ENCODE peak calls at places on chromosomes 11 and 22, in six cellular contexts. B is gastrocnemius medialis; P is BJ; Y is thoracic aorta; Z is CD4-positive, alpha-beta T cell; W is cardiac fibroblast. K is an unnamed sample.

GRCh38 chr11:96827164-96827563 is 437.4 kb downstream of the JRKL start:
- DNase-seq in B (no peak), P (no peak), Y (no peak), Z (no peak), W (peak), K (no peak)

GRCh38 chr11:118099838-118100570 is 13.2 kb upstream of the SMIM35 start:
- DNase-seq in B (peak), P (no peak), Y (no peak), Z (no peak), W (no peak), K (no peak)

GRCh38 chr11:120940297-120940847 is 83.5 kb upstream of the TBCEL start:
- DNase-seq in B (no peak), P (no peak), Y (no peak), Z (no peak), W (no peak), K (no peak)

GRCh38 chr11:45272701-45273100 is 13.4 kb downstream of the SYT13 start:
- DNase-seq in B (no peak), P (no peak), Y (no peak), Z (no peak), W (no peak), K (no peak)

GRCh38 chr11:45651841-45652745 is 13.3 kb downstream of the CHST1 start:
- DNase-seq in B (no peak), P (no peak), Y (no peak), Z (no peak), W (no peak), K (no peak)

GRCh38 chr22:41648431-41648830 is 27.3 kb downstream of the XRCC6 start:
- DNase-seq in B (no peak), P (no peak), Y (no peak), Z (no peak), W (no peak), K (no peak)

GRCh38 chr11:46649180-46649738 is 31.9 kb downstream of the ATG13 start:
- DNase-seq in B (peak), P (peak), Y (peak), Z (no peak), W (peak), K (peak)

GRCh38 chr11:9817191-9817590 is 153.3 kb downstream of the SWAP70 start:
- DNase-seq in B (no peak), P (no peak), Y (no peak), Z (no peak), W (no peak), K (no peak)

GRCh38 chr11:46315033-46315738 is 32.1 kb upstream of the DGKZ start:
- DNase-seq in B (peak), P (no peak), Y (peak), Z (peak), W (peak), K (no peak)

GRCh38 chr11:11620966-11621880 is 582 bp downstream of the GALNT18 start:
- DNase-seq in B (peak), P (no peak), Y (no peak), Z (no peak), W (peak), K (no peak)

GRCh38 chr11:69879734-69880005 is 60.5 kb upstream of the FGF3 start:
- DNase-seq in B (peak), P (no peak), Y (no peak), Z (no peak), W (no peak), K (no peak)

GRCh38 chr11:15551897-15552851 is 437.5 kb downstream of the INSC start:
- DNase-seq in B (no peak), P (no peak), Y (no peak), Z (no peak), W (no peak), K (no peak)

GRCh38 chr11:84722583-84723108 is 904.5 kb downstream of the DLG2 start:
- DNase-seq in B (no peak), P (no peak), Y (no peak), Z (no peak), W (no peak), K (no peak)

GRCh38 chr11:6635082-6635932 is 16.1 kb upstream of the TPP1 start:
- DNase-seq in B (no peak), P (no peak), Y (no peak), Z (no peak), W (peak), K (no peak)

GRCh38 chr11:124233376-124233775 is 7.5 kb upstream of the OR8G1 start:
- DNase-seq in B (no peak), P (no peak), Y (no peak), Z (no peak), W (no peak), K (no peak)

GRCh38 chr11:69931060-69931910 is 112.1 kb upstream of the FGF3 start:
- DNase-seq in B (peak), P (no peak), Y (no peak), Z (no peak), W (no peak), K (no peak)

GRCh38 chr11:103091024-103091423 is 936 bp downstream of the DCUN1D5 start:
- DNase-seq in B (no peak), P (no peak), Y (no peak), Z (no peak), W (peak), K (no peak)

GRCh38 chr22:39920134-39920743 is 19.4 kb downstream of the GRAP2 start:
- DNase-seq in B (no peak), P (no peak), Y (no peak), Z (peak), W (no peak), K (no peak)

GRCh38 chr11:92822410-92822809 is 147.0 kb upstream of the MTNR1B start:
- DNase-seq in B (no peak), P (no peak), Y (no peak), Z (no peak), W (no peak), K (no peak)

GRCh38 chr11:133531450-133531849 is 851 bp downstream of the OPCML start:
- DNase-seq in B (no peak), P (no peak), Y (no peak), Z (no peak), W (no peak), K (no peak)

GRCh38 chr11:57311109-57311936 is 13.4 kb downstream of the TNKS1BP1 start:
- DNase-seq in B (peak), P (peak), Y (peak), Z (peak), W (peak), K (peak)

GRCh38 chr22:49400136-49400865 is 427.4 kb downstream of the BRD1 start:
- DNase-seq in B (no peak), P (no peak), Y (no peak), Z (no peak), W (no peak), K (no peak)

GRCh38 chr22:37552560-37553163 is 7.6 kb upstream of the CDC42EP1 start:
- DNase-seq in B (no peak), P (no peak), Y (no peak), Z (no peak), W (no peak), K (peak)

GRCh38 chr22:17761145-17761488 is 13.2 kb downstream of the BID start:
- DNase-seq in B (no peak), P (no peak), Y (no peak), Z (no peak), W (no peak), K (no peak)

GRCh38 chr11:69201048-69201365 is 45.3 kb downstream of the SMIM38 start:
- DNase-seq in B (no peak), P (no peak), Y (no peak), Z (no peak), W (no peak), K (no peak)

GRCh38 chr11:62217191-62217748 is 8.8 kb downstream of the SCGB2A1 start:
- DNase-seq in B (no peak), P (no peak), Y (no peak), Z (no peak), W (peak), K (no peak)

GRCh38 chr11:62922189-62922589 is 1.0 kb upstream of the CHRM1 start:
- DNase-seq in B (no peak), P (no peak), Y (no peak), Z (no peak), W (no peak), K (no peak)

GRCh38 chr11:120303004-120303637 is 22.0 kb upstream of the TLCD5 start:
- DNase-seq in B (peak), P (no peak), Y (no peak), Z (peak), W (peak), K (no peak)

GRCh38 chr11:120867531-120867930 is 156.4 kb upstream of the TBCEL start:
- DNase-seq in B (no peak), P (no peak), Y (no peak), Z (no peak), W (no peak), K (no peak)

GRCh38 chr11:44848203-44848962 is 102.3 kb downstream of the TP53I11 start:
- DNase-seq in B (no peak), P (no peak), Y (no peak), Z (no peak), W (no peak), K (no peak)

GRCh38 chr11:110679323-110679980 is 32.8 kb downstream of the ARHGAP20 start:
- DNase-seq in B (no peak), P (peak), Y (no peak), Z (no peak), W (peak), K (no peak)

GRCh38 chr11:34251640-34251980 is 106.2 kb downstream of the ABTB2 start:
- DNase-seq in B (no peak), P (no peak), Y (no peak), Z (no peak), W (peak), K (no peak)

GRCh38 chr11:87463486-87464102 is 425.9 kb downstream of the TMEM135 start:
- DNase-seq in B (no peak), P (no peak), Y (no peak), Z (no peak), W (peak), K (no peak)

GRCh38 chr11:75862437-75862836 is 47.4 kb downstream of the UVRAG start:
- DNase-seq in B (no peak), P (no peak), Y (no peak), Z (no peak), W (no peak), K (no peak)

GRCh38 chr11:3202759-3203158 is 15.9 kb downstream of the MRGPRG start:
- DNase-seq in B (no peak), P (no peak), Y (no peak), Z (no peak), W (no peak), K (peak)

GRCh38 chr11:111253630-111254029 is 8.1 kb downstream of the POU2AF2 start:
- DNase-seq in B (no peak), P (no peak), Y (no peak), Z (no peak), W (no peak), K (no peak)

GRCh38 chr11:110090466-110091026 is 2.6 kb upstream of the ZC3H12C start:
- DNase-seq in B (no peak), P (no peak), Y (no peak), Z (no peak), W (no peak), K (no peak)

GRCh38 chr22:44917372-44918165 is 92.2 kb downstream of the PHF21B start:
- DNase-seq in B (no peak), P (no peak), Y (no peak), Z (no peak), W (no peak), K (no peak)

GRCh38 chr11:2474059-2474901 is 29.5 kb downstream of the KCNQ1 start:
- DNase-seq in B (no peak), P (no peak), Y (no peak), Z (no peak), W (no peak), K (no peak)

GRCh38 chr11:78187366-78188011 is 937 bp downstream of the KCTD21 start:
- DNase-seq in B (no peak), P (no peak), Y (no peak), Z (no peak), W (no peak), K (no peak)
- TF ChIP-seq CTCF in B (no peak), P (no peak), Y (no peak), Z (no peak), W (no peak), K (no peak)

GRCh38 chr22:42711895-42712837 is 8.5 kb downstream of the A4GALT start:
- DNase-seq in B (peak), P (no peak), Y (no peak), Z (no peak), W (no peak), K (no peak)
- TF ChIP-seq CTCF in B (no peak), P (no peak), Y (no peak), Z (no peak), W (no peak), K (no peak)

GRCh38 chr11:66639066-66639813 is 737 bp downstream of the RBM4 start:
- DNase-seq in B (no peak), P (no peak), Y (no peak), Z (no peak), W (peak), K (no peak)
- TF ChIP-seq CTCF in B (no peak), P (peak), Y (no peak), Z (no peak), W (no peak), K (no peak)

GRCh38 chr22:31977141-31977781 is 32.9 kb downstream of the YWHAH start:
- DNase-seq in B (peak), P (no peak), Y (no peak), Z (peak), W (peak), K (peak)
- TF ChIP-seq CTCF in B (peak), P (peak), Y (peak), Z (peak), W (peak), K (peak)